ENCODE peak calls at places on chromosomes 13 and 19, in four cellular contexts. T is HepG2, F is hepatocyte, G is tibial artery. Z is an unnamed sample.

GRCh38 chr13:20231839-20232555 is at the start of gene GJB6:
- DNase-seq in T (no peak), F (peak; percentile 52), G (no peak), Z (no peak)

GRCh38 chr19:42184401-42184861 is 33.0 kb downstream of the DEDD2 start:
- DNase-seq in T (peak; percentile 59), F (peak; percentile 85), G (peak; percentile 73), Z (no peak)

GRCh38 chr13:93147946-93148345 is 78.7 kb upstream of the GPC6 start:
- DNase-seq in T (no peak), F (no peak), G (no peak), Z (no peak)

GRCh38 chr19:10699650-10700335 is 1.4 kb upstream of the QTRT1 start:
- DNase-seq in T (peak; percentile 35), F (peak; percentile 61), G (no peak), Z (no peak)

GRCh38 chr13:114151565-114152284 is 19.3 kb upstream of the RASA3 start:
- DNase-seq in T (no peak), F (no peak), G (no peak), Z (no peak)

GRCh38 chr19:3510727-3511126 is 4.6 kb downstream of the FZR1 start:
- DNase-seq in T (no peak), F (no peak), G (no peak), Z (no peak)

GRCh38 chr13:24007979-24008620 is 110.8 kb upstream of the C1QTNF9B start:
- DNase-seq in T (no peak), F (no peak), G (no peak), Z (no peak)

GRCh38 chr13:95019886-95020285 is 281.4 kb downstream of the ABCC4 start:
- DNase-seq in T (no peak), F (no peak), G (no peak), Z (no peak)

GRCh38 chr13:49020328-49020727 is 44.6 kb downstream of the FNDC3A start:
- DNase-seq in T (no peak), F (no peak), G (no peak), Z (no peak)

GRCh38 chr19:50803633-50804419 is 13.6 kb downstream of the ACP4 start:
- DNase-seq in T (no peak), F (peak; percentile 53), G (no peak), Z (no peak)

GRCh38 chr13:101308247-101309013 is 107.9 kb downstream of the NALCN start:
- DNase-seq in T (no peak), F (no peak), G (no peak), Z (no peak)

GRCh38 chr13:23289917-23290357 is 109.2 kb downstream of the SGCG start:
- DNase-seq in T (no peak), F (peak; percentile 18), G (no peak), Z (no peak)

GRCh38 chr13:95569966-95570365 is 17.4 kb downstream of the CLDN10 start:
- DNase-seq in T (no peak), F (no peak), G (no peak), Z (no peak)

GRCh38 chr13:80141114-80141849 is 199.6 kb downstream of the SPRY2 start:
- DNase-seq in T (no peak), F (peak; percentile 39), G (peak; percentile 73), Z (no peak)

GRCh38 chr19:28746486-28746885 is 466.5 kb downstream of the UQCRFS1 start:
- DNase-seq in T (no peak), F (no peak), G (no peak), Z (no peak)

GRCh38 chr13:21240586-21240985 is 64.1 kb downstream of the MRPL57 start:
- DNase-seq in T (no peak), F (no peak), G (no peak), Z (no peak)

GRCh38 chr13:111845621-111846351 is 221.2 kb upstream of the SOX1 start:
- DNase-seq in T (no peak), F (no peak), G (peak; percentile 35), Z (no peak)

GRCh38 chr13:50955807-50956206 is 46.2 kb downstream of the RNASEH2B start:
- DNase-seq in T (no peak), F (no peak), G (no peak), Z (no peak)

GRCh38 chr13:32150794-32151193 is 119.2 kb downstream of the FRY start:
- DNase-seq in T (no peak), F (no peak), G (peak; percentile 93), Z (no peak)

GRCh38 chr19:17475541-17476115 is 5.3 kb downstream of the SLC27A1 start:
- DNase-seq in T (peak; percentile 93), F (no peak), G (peak; percentile 80), Z (no peak)

GRCh38 chr13:45678282-45678681 is 23.8 kb upstream of the CBY2 start:
- DNase-seq in T (no peak), F (no peak), G (no peak), Z (no peak)

GRCh38 chr19:17311455-17312248 is 2.3 kb downstream of the DDA1 start:
- DNase-seq in T (peak; percentile 76), F (peak; percentile 74), G (no peak), Z (no peak)

GRCh38 chr13:33106656-33107402 is 90.6 kb downstream of the KL start:
- DNase-seq in T (no peak), F (no peak), G (no peak), Z (no peak)

GRCh38 chr19:15623711-15624318 is 8.8 kb downstream of the CYP4F8 start:
- DNase-seq in T (no peak), F (no peak), G (no peak), Z (no peak)

GRCh38 chr19:17026041-17026658 is 460 bp downstream of the CPAMD8 start:
- DNase-seq in T (no peak), F (peak; percentile 55), G (no peak), Z (no peak)

GRCh38 chr13:113060557-113061270 is 44.9 kb upstream of the F7 start:
- DNase-seq in T (no peak), F (no peak), G (no peak), Z (no peak)

GRCh38 chr19:32324631-32325215 is 20.7 kb upstream of the ZNF507 start:
- DNase-seq in T (no peak), F (no peak), G (no peak), Z (no peak)
- TF ChIP-seq CTCF in T (peak; percentile 34), F (peak; percentile 41), G (no peak), Z (no peak)

GRCh38 chr13:57637515-57637914 is 6.0 kb downstream of the PCDH17 start:
- DNase-seq in T (no peak), F (no peak), G (no peak), Z (no peak)

GRCh38 chr13:57638147-57638890 is 6.8 kb downstream of the PCDH17 start:
- DNase-seq in T (no peak), F (no peak), G (no peak), Z (no peak)

GRCh38 chr13:57635541-57635940 is 4.0 kb downstream of the PCDH17 start:
- DNase-seq in T (no peak), F (no peak), G (no peak), Z (no peak)

GRCh38 chr13:57634829-57635165 is 3.3 kb downstream of the PCDH17 start:
- DNase-seq in T (no peak), F (peak; percentile 6), G (peak; percentile 64), Z (no peak)

DNA sequence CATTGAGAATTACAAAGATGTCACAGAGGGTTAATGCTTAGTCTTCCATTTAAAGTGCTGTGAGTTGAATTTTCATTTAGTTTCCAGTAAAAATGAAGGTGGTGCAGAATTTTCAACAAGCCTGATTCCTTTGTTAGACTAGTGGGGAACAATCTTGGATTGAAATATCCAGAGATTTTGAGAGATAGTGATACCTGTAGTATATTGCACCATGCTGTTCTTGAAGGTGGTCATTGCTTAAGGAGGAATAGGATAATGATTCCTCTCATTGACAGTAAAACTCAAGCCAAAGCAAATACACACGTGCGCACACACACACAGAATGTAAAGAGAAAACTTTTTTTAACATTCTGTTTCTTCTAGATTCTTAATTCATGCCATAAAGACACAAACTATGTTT is 5.3 kb downstream of the PCDH17 start:
- DNase-seq in T (no peak), F (no peak), G (no peak), Z (no peak)
- H3K4me3 ChIP-seq in T (no peak overlapping the region), F (no peak overlapping the region), G (no peak overlapping the region), Z (no peak overlapping the region)

DNA sequence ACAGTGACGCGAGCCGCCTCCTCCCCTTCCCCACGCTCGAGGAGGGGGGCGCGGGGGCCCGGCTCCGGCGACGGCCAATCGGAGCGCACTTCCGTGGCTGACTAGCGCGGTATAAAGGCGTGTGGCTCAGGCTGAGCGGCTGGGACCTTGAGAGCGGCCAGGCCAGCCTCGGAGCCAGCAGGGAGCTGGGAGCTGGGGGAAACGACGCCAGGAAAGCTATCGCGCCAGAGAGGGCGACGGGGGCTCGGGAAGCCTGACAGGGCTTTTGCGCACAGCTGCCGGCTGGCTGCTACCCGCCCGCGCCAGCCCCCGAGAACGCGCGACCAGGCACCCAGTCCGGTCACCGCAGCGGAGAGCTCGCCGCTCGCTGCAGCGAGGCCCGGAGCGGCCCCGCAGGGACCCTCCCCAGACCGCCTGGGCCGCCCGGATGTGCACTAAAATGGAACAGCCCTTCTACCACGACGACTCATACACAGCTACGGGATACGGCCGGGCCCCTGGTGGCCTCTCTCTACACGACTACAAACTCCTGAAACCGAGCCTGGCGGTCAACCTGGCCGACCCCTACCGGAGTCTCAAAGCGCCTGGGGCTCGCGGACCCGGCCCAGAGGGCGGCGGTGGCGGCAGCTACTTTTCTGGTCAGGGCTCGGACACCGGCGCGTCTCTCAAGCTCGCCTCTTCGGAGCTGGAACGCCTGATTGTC is at the start of gene JUNB:
- DNase-seq in T (peak; percentile 88), F (peak; percentile 98), G (peak; percentile 99), Z (peak; percentile 90)
- TF ChIP-seq CTCF in T (peak; percentile 24), F (no peak), G (no peak), Z (no peak)

DNA sequence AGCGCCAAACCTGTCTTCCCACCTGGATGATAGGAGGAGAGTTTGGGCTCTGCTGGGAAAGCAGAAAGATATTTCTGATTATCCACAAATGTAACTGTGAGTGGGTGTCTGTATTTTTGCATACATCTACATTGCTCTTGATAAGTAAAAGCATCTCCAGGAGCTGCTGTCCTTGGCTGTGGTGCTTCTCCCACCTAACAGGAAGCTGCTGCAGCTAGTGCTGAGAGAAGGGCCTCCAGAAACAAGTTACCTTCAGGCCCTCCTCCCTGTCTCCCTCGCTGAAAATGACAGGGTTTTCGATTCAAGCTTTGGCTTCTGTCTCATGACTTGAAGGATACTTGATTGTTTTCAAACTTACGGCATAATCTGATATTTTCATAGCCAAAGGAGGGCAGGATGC is 90.1 kb downstream of the FOXO1 start:
- DNase-seq in T (no peak), F (no peak), G (no peak), Z (no peak)
- H3K4me3 ChIP-seq in T (no peak overlapping the region), F (no peak overlapping the region), G (no peak overlapping the region), Z (no peak overlapping the region)

DNA sequence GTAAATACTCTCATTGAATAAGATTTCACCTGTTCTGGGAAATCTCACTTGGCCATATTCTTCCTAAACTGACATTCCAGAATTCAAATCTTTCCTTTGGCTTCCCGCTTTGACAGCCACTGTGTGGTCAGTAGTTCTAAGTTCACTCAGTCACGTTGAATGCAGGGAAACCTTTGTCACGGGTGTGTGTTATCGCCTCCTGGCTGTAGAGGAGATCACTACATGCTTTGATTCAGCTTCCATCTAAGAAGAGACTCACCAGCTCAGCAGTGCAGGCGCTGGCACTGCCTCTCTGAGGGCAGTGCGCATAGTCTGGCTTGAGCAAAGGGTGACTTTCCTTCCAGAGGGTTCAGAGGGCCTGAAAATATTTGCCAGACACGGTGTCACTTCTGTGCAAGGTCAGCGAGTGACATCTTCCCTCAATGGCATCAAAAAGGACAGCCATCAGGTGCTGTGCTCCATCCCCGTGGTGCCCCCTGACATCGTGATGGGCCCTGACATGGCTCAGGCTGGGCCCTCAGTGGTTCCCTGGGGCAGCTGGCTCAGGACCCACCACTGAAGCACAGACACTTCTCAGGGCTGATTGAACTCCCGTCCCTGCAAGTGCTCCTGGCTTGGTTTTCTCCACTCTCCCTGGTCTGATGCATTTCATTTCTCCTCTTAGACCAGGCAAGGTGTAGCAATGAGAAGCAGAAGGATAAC is 635.4 kb upstream of the ARGLU1 start:
- DNase-seq in T (peak; percentile 63), F (peak; percentile 46), G (no peak), Z (no peak)
- TF ChIP-seq CTCF in T (peak; percentile 66), F (peak; percentile 41), G (peak; percentile 15), Z (peak; percentile 49)